ENCODE peak calls at places on chromosomes 12 and 14, in four cellular contexts. R is pancreas, E is kidney, W is right atrium auricular region. T is an unnamed sample.

GRCh38 chr14:24372701-24373416 is 4.9 kb downstream of the NFATC4 start:
- DNase-seq in R (no peak), E (peak; percentile 88), W (no peak), T (no peak)

GRCh38 chr14:102164964-102165363 is 25.3 kb downstream of the WDR20 start:
- DNase-seq in R (no peak), E (no peak), W (no peak), T (no peak)

GRCh38 chr12:58888131-58888783 is 32.0 kb downstream of the LRIG3 start:
- DNase-seq in R (peak; percentile 51), E (peak; percentile 75), W (no peak), T (no peak)

GRCh38 chr12:30548203-30548602 is 147.5 kb downstream of the IPO8 start:
- DNase-seq in R (no peak), E (no peak), W (no peak), T (no peak)

GRCh38 chr12:23640754-23641153 is 308.7 kb downstream of the SOX5 start:
- DNase-seq in R (no peak), E (no peak), W (no peak), T (no peak)

GRCh38 chr12:104187446-104188155 is 28.0 kb upstream of the TXNRD1 start:
- DNase-seq in R (no peak), E (no peak), W (no peak), T (no peak)

GRCh38 chr12:4899361-4899760 is 10.3 kb upstream of the KCNA1 start:
- DNase-seq in R (no peak), E (no peak), W (no peak), T (no peak)

GRCh38 chr12:99746538-99746937 is 99.0 kb downstream of the GARIN6 start:
- DNase-seq in R (no peak), E (no peak), W (no peak), T (no peak)

GRCh38 chr12:1791104-1791927 is 29.0 kb upstream of the LRTM2 start:
- DNase-seq in R (no peak), E (peak; percentile 77), W (no peak), T (peak; percentile 93)

GRCh38 chr14:44149597-44149996 is 357.5 kb downstream of the FSCB start:
- DNase-seq in R (no peak), E (no peak), W (no peak), T (no peak)

GRCh38 chr12:27936196-27936595 is 36.3 kb downstream of the PTHLH start:
- DNase-seq in R (no peak), E (no peak), W (no peak), T (no peak)

GRCh38 chr12:79424109-79424721 is 266.5 kb downstream of the PAWR start:
- DNase-seq in R (no peak), E (no peak), W (no peak), T (no peak)

GRCh38 chr14:99266181-99267178 is 5.5 kb downstream of the BCL11B start:
- DNase-seq in R (peak; percentile 75), E (peak; percentile 92), W (peak; percentile 73), T (no peak)

GRCh38 chr14:70771781-70772212 is 37.5 kb downstream of the MAP3K9 start:
- DNase-seq in R (no peak), E (no peak), W (no peak), T (no peak)

GRCh38 chr12:85805654-85806053 is 30.6 kb downstream of the RASSF9 start:
- DNase-seq in R (no peak), E (no peak), W (no peak), T (no peak)

GRCh38 chr12:5713599-5714001 is 231.5 kb downstream of the ANO2 start:
- DNase-seq in R (no peak), E (no peak), W (peak; percentile 60), T (no peak)

GRCh38 chr12:63995512-63995911 is 151.0 kb downstream of the SRGAP1 start:
- DNase-seq in R (no peak), E (no peak), W (no peak), T (no peak)

DNA sequence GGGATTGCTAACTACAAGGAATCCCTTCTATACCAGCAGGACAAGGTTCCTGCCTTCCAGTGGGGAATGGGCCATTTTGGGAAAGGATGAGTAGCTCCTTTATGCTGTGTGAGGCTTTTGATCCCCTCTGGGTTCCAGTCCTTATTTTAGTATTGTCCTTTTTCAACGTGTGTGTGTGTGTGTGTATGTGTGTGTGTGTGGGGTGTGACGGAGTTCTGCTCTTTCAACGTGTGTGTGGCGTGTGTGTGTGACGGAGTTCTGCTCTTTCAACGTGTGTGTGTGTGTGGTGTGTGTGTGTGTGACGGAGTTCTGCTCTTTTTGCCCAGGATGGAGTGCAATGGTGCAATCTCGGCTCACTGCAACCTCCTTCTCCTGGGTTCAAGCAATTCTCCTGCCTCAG is 27.4 kb downstream of the RAB35 start:
- DNase-seq in R (no peak), E (no peak), W (no peak), T (no peak)
- H3K27ac ChIP-seq in R (no peak overlapping the region), E (no peak overlapping the region), W (no peak overlapping the region), T (no peak overlapping the region)

GRCh38 chr14:104796682-104797081 is 1.1 kb upstream of the AKT1 start:
- DNase-seq in R (no peak), E (no peak), W (no peak), T (no peak)
- H3K27ac ChIP-seq in R (no peak overlapping the region), E (peak overlapping the region; percentile 7), W (peak overlapping the region; percentile 96), T (peak overlapping the region; percentile 97)

DNA sequence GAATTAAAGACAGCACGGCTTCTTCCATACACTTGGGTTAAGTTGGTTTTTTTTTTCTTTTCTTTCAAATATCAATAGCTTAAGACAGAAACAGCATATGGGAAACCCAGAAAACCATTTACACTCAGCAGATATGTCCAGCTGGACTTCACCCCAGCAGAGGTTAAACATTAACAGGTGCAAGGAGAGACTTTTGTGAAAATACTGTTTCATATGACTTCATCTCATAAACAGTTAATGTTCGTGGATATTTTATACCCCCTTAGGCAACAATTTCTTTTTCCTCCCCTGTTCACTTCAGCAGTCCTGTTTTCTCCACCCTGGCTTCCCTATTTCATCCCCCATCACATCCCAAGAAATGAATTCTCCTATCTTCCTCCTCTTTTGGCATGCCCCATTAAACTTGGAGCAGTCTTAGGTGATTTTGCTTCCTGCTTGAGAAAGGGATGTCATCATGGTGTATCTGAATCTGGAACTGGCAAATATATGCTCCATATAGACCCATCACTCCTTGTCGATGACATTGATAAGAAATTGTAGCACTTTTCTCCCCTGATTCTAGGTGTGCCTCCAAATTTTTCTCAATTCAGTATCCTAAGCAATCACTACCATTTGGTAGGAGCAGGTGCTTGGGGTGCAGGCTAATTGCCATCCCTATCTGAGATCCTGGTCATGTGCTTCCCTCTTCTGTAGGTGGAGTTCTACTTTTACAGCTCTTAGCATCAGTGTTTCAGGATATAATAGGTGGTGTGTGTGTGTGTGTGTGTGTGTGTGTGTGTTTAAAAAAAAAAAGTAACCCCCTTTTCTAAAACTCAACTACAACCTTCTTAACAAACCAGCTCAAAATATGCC is 67.9 kb downstream of the BMP4 start:
- DNase-seq in R (no peak), E (no peak), W (no peak), T (no peak)
- H3K27ac ChIP-seq in R (no peak overlapping the region), E (no peak overlapping the region), W (no peak overlapping the region), T (no peak overlapping the region)

GRCh38 chr12:122875590-122876220 is 20.2 kb downstream of the VPS37B start:
- DNase-seq in R (no peak), E (no peak), W (no peak), T (no peak)
- H3K27ac ChIP-seq in R (no peak overlapping the region), E (no peak overlapping the region), W (no peak overlapping the region), T (no peak overlapping the region)

GRCh38 chr12:42945927-42946326 is 356.4 kb upstream of the PRICKLE1 start:
- DNase-seq in R (no peak), E (no peak), W (no peak), T (no peak)
- H3K27ac ChIP-seq in R (no peak overlapping the region), E (no peak overlapping the region), W (no peak overlapping the region), T (no peak overlapping the region)

DNA sequence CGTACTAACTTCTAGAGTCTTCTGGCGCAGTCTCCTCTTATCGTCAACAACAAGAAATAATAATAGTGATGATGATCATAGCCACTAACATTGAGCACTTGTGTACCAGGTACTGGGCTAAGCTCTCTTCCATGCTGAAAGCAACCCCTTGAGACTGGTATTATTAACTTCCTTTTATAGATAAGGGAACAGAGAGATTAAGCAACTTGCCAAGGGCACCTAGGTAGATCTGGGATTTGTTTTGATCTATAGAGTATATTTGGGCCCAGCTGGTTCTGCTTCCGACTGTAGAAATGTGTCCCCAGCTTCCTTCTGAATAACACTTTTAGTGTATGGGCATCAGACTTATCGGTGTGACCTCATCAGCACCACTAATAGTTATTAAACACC is 1.1 kb upstream of the ZNF219 start:
- DNase-seq in R (no peak), E (no peak), W (no peak), T (no peak)
- H3K27ac ChIP-seq in R (no peak overlapping the region), E (no peak overlapping the region), W (peak overlapping the region; percentile 91), T (peak overlapping the region; percentile 97)

GRCh38 chr12:131046813-131047788 is 93.4 kb downstream of the ADGRD1 start:
- DNase-seq in R (no peak), E (peak; percentile 57), W (peak; percentile 73), T (no peak)
- H3K27ac ChIP-seq in R (no peak overlapping the region), E (no peak overlapping the region), W (peak overlapping the region; percentile 81), T (peak overlapping the region; percentile 26)

DNA sequence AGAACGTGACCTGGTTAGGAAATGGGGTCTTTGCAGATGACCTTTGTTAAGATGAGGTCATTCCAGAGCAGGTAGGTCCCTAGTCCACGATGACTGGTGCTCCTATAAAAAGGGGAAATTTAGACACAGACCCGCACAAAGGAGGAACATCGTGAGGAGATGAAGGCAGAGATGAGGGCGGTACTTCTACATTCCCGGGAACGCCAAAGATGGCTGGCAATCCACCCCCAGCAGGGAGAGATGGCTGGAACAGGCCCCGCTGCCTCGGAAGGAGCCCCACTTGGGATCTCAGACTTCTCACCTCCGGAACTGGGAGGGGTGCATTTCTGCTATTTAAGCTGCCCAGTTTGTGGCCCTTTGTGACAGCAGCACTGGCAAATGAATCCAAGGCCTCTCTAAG is 85.0 kb downstream of the ITPK1 start:
- DNase-seq in R (no peak), E (no peak), W (no peak), T (no peak)
- H3K27ac ChIP-seq in R (no peak overlapping the region), E (no peak overlapping the region), W (no peak overlapping the region), T (peak overlapping the region; percentile 10)

DNA sequence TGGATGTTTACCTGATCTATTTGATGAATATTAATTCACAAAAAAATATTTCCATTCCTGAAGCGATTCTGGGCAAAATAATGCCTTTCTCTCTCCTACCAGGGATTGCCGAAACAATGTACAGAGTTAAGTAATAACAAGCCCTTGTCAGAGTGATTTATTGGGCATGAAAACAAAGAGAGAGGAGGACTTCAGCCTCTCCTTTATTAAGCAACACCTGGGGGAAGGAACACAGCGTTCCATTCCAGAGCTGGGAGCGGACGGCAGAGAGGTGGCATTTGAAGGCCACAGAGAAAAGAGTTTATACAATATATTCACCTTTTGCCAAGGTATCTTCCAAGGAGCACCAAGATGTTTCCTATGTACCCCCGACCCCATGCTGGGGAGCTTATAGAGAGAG is 165.8 kb downstream of the KSR2 start:
- DNase-seq in R (peak; percentile 36), E (no peak), W (no peak), T (no peak)
- H3K27ac ChIP-seq in R (peak overlapping the region; percentile 67), E (no peak overlapping the region), W (no peak overlapping the region), T (no peak overlapping the region)